ENCODE peak calls at places on chromosome 20, in six cellular contexts. D, N, Q, K, C and E are unnamed samples.

GRCh38 chr20:7171911-7172310 is 404.4 kb downstream of the BMP2 start:
- DNase-seq in N (no peak), D (no peak), C (no peak), K (no peak), Q (no peak), E (no peak)

GRCh38 chr20:41956316-41957050 is 338.3 kb upstream of the CHD6 start:
- DNase-seq in Q (no peak), N (no peak), C (no peak), D (peak), K (no peak), E (peak)

GRCh38 chr20:36460648-36461599 is 80.4 kb upstream of the MYL9 start:
- DNase-seq in Q (peak), N (peak), C (peak), D (peak), K (peak), E (peak)

GRCh38 chr20:40416274-40416673 is 272.8 kb downstream of the MAFB start:
- DNase-seq in N (no peak), C (peak), K (no peak), Q (no peak), D (no peak), E (no peak)

GRCh38 chr20:58044286-58044685 is 184.2 kb downstream of the ANKRD60 start:
- DNase-seq in D (no peak), Q (no peak), C (no peak), K (no peak), N (no peak), E (no peak)

GRCh38 chr20:58309607-58310290 is at the start of gene RAB22A:
- DNase-seq in D (peak), Q (peak), C (peak), K (peak), N (peak), E (peak)

GRCh38 chr20:34861386-34862084 is 11.1 kb downstream of the GGT7 start:
- DNase-seq in C (peak), Q (no peak), N (peak), K (no peak), D (no peak), E (no peak)

GRCh38 chr20:53678990-53679596 is 85.5 kb upstream of the ZNF217 start:
- DNase-seq in D (peak), Q (no peak), C (no peak), N (no peak), K (peak), E (peak)

GRCh38 chr20:49252556-49253350 is 25.1 kb downstream of the ZNFX1 start:
- DNase-seq in C (no peak), N (peak), K (no peak), Q (no peak), D (no peak), E (no peak)

GRCh38 chr20:10536531-10536930 is 101.4 kb downstream of the SLX4IP start:
- DNase-seq in D (peak), N (peak), Q (no peak), K (peak), C (peak), E (peak)
- TF ChIP-seq CTCF in D (peak), N (peak), Q (no peak), K (peak), C (peak), E (peak)

GRCh38 chr20:31710423-31711250 is 12.0 kb downstream of the BCL2L1 start:
- DNase-seq in K (no peak), Q (peak), D (no peak), N (no peak), C (peak), E (no peak)
- H3K4me3 ChIP-seq in K (no peak), Q (no peak), D (no peak), N (no peak), C (no peak), E (no peak)

GRCh38 chr20:46559685-46560440 is 9.4 kb upstream of the OCSTAMP start:
- DNase-seq in K (no peak), C (no peak), D (no peak), N (no peak), Q (no peak), E (no peak)
- TF ChIP-seq CTCF in K (peak), C (no peak), D (no peak), N (no peak), Q (no peak), E (no peak)

GRCh38 chr20:3980260-3981131 is 34.9 kb downstream of the RNF24 start:
- DNase-seq in C (peak), K (peak), Q (peak), N (no peak), D (peak), E (peak)

DNA sequence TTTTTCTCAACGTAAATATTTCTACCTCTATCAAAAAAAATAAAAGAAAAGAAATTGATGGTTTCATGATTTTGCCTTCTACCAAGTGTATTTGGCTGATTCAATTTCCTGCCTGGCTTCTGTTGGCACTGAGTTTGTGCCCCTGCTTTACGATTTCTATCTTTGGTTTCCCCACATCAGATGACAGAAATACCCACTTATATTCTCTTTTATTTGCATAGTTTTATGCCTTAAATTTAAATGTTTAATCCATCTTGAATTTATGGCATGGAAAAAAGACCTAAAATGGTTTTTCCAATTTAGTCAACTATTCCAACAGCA is 34.3 kb downstream of the RNF24 start:
- DNase-seq in K (no peak), Q (no peak), D (no peak), N (no peak), C (no peak), E (no peak)
- H3K4me3 ChIP-seq in K (peak), Q (peak), D (no peak), N (no peak), C (no peak), E (no peak)

GRCh38 chr20:32508775-32509119 is 76.4 kb downstream of the NOL4L start:
- DNase-seq in C (no peak), D (no peak), Q (no peak), N (no peak), K (no peak), E (no peak)
- TF ChIP-seq CTCF in C (no peak), D (no peak), Q (no peak), N (no peak), K (no peak), E (no peak)

DNA sequence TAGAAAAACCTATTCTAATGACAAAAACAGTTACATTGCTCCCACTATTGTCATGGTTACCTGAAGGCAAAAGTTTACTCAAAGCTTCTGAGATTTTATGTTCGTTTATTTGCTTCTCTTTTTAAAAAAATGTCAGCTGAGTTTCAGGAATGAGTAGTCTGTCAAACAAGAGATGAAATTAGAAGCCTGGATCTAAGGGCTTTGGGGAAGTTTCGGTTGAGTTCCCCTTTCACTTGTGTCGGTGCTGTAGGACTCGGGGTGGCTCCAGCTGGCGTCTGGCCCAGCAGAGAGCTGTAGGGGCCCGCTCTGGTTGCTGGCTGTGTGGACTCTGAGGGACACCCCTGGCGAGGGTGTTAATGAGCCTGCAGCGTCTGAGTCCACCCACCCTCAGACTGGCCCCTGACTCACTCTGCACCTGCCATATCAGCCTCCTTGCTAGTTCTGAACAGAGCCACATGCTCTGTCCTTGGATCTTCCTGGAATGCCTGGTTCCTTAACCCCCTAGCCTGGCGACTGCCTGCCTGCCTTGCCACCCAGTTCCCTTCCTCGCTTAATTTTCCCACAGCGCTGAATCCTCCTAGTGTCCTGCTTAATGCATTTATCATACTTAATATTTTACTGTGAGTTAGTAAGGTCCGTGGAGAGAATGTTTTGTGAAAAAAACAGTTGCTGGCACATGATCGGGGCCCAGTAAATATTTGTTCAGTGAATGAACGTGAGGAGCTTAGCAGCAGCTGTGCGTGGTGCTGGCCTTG is 1.4 kb downstream of the DNAJC5 start:
- DNase-seq in K (peak), Q (peak), C (peak), N (peak), D (peak), E (peak)
- H3K4me3 ChIP-seq in K (peak), Q (peak), C (peak), N (peak), D (peak), E (peak)

DNA sequence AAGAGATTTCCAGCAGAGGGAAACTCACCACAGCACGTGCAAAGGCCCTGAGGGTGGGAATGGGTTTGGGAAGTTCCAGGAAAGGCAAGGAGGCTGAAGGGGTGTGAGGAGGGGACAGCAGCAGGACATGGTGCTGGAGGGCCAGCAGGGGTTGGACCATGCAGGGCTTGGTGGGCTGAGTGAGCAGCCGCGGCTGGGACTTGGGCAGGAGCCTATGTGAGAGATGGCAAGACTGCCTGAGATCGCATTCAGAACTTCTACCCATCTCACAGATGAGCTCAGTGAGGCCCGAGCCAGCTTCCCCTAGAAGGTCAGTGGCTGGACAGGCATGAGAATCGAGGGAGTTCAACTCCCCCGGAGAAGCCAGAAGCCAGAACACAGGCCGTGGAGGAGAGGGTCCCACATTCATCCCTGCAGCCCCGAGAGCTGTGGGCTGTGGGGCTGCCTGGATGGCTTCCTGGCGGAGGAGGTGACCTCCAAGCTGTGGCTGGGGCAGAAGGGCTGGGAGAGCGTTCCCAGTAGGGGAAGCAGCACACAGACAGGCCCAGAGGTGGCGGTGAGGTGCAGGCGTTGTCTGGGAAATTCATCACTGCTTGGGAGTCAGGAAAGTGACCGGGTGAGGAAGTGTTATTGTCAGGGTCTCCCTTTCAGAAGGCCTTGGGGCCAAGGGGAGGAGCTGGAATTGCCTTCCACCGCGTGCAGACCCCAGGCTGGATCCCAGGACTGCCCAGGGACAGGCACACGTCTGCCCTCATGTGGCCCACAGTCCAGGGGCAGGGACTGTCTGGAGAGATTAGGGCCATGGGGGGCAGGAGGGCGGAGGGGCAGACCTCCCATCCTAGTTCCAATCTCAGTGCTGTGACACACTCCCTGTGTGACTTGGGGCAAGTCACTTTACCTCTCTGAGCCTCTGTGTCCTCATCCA is 103.8 kb downstream of the CEBPB start:
- DNase-seq in C (no peak), Q (no peak), N (no peak), D (peak), K (no peak), E (no peak)
- TF ChIP-seq CTCF in C (no peak), Q (no peak), N (no peak), D (no peak), K (no peak), E (no peak)